ENCODE peak calls at places on chromosomes 6 and 20, in ten cellular contexts. O is stimulated activated CD4-positive, alpha-beta T cell treated with anti-CD3 and anti-CD28 coated beads, Interleukin-12 subunit alpha, Interleukin-12 subunit beta, amount 100 ng/mL, for 24 hours; B is EL; I is non-pigmented ciliary epithelial cell; C is coronary artery; S is iPS DF 19.7; K is epithelial cell of prostate; F is Panc1; X is CD4-positive, alpha-beta T cell; T is RKO. P is an unnamed sample.

GRCh38 chr6:141097471-141097870 is 1035.3 kb upstream of the GJE1 start:
- DNase-seq in O (no peak), B (no peak), I (no peak), C (no peak), S (no peak), K (peak), F (no peak), X (no peak), T (no peak), P (no peak)

GRCh38 chr6:159943101-159943632 is 25.7 kb upstream of the IGF2R start:
- DNase-seq in O (no peak), B (peak), I (no peak), C (no peak), S (no peak), K (no peak), F (no peak), X (no peak), T (no peak), P (no peak)

GRCh38 chr6:100730581-100730980 is 150.5 kb downstream of the ASCC3 start:
- DNase-seq in O (no peak), B (no peak), I (no peak), C (no peak), S (no peak), K (no peak), F (no peak), X (no peak), T (no peak), P (no peak)

GRCh38 chr20:38840053-38840893 is 34.8 kb downstream of the PPP1R16B start:
- DNase-seq in O (no peak), B (no peak), I (no peak), C (peak), S (no peak), K (no peak), F (no peak), X (peak), T (no peak), P (no peak)

GRCh38 chr20:5748246-5748645 is 2.0 kb upstream of the SHLD1 start:
- DNase-seq in O (no peak), B (no peak), I (no peak), C (no peak), S (no peak), K (no peak), F (no peak), X (no peak), T (no peak), P (no peak)

GRCh38 chr6:133062702-133063319 is 178.3 kb upstream of the EYA4 start:
- DNase-seq in O (no peak), B (no peak), I (no peak), C (no peak), S (no peak), K (no peak), F (no peak), X (no peak), T (no peak), P (no peak)

GRCh38 chr6:21738180-21739094 is 144.9 kb downstream of the SOX4 start:
- DNase-seq in O (no peak), B (no peak), I (no peak), C (no peak), S (no peak), K (no peak), F (no peak), X (no peak), T (no peak), P (no peak)

GRCh38 chr20:32453467-32454163 is 95.5 kb downstream of the ASXL1 start:
- DNase-seq in O (no peak), B (no peak), I (no peak), C (no peak), S (no peak), K (no peak), F (no peak), X (no peak), T (no peak), P (no peak)

GRCh38 chr6:27296106-27296783 is 15.8 kb downstream of the POM121L2 start:
- DNase-seq in O (no peak), B (peak), I (no peak), C (no peak), S (no peak), K (no peak), F (no peak), X (no peak), T (peak), P (no peak)

GRCh38 chr6:2958331-2958711 is 13.0 kb downstream of the SERPINB6 start:
- DNase-seq in O (no peak), B (no peak), I (no peak), C (no peak), S (no peak), K (no peak), F (no peak), X (no peak), T (no peak), P (no peak)

GRCh38 chr6:34460796-34461507 is 4.9 kb upstream of the PACSIN1 start:
- DNase-seq in O (no peak), B (peak), I (no peak), C (no peak), S (no peak), K (no peak), F (no peak), X (no peak), T (no peak), P (no peak)

GRCh38 chr20:51424270-51425041 is 118.1 kb downstream of the NFATC2 start:
- DNase-seq in O (no peak), B (no peak), I (no peak), C (no peak), S (no peak), K (no peak), F (no peak), X (peak), T (no peak), P (no peak)

GRCh38 chr6:31293343-31293742 is 21.5 kb upstream of the HLA-C start:
- DNase-seq in O (no peak), B (peak), I (no peak), C (no peak), S (no peak), K (no peak), F (no peak), X (no peak), T (peak), P (no peak)

GRCh38 chr20:47196091-47197081 is 160.1 kb downstream of the ZMYND8 start:
- DNase-seq in O (peak), B (peak), I (no peak), C (peak), S (no peak), K (no peak), F (no peak), X (peak), T (peak), P (peak)